ENCODE peak calls at places on chromosome 13, in ten cellular contexts. X, O, A, G, N, B, T, Q, P and R are unnamed samples.

GRCh38 chr13:23824355-23824754 is 64.8 kb downstream of the MIPEP start:
- DNase-seq in X (no peak), O (no peak), A (no peak), G (no peak), N (no peak), B (no peak), T (no peak), Q (no peak), P (no peak), R (peak)

GRCh38 chr13:19769854-19770253 is 12.9 kb downstream of the PSPC1 start:
- DNase-seq in X (no peak), O (no peak), A (no peak), G (no peak), N (no peak), B (no peak), T (no peak), Q (no peak), P (no peak), R (no peak)

GRCh38 chr13:45872574-45872973 is 21.0 kb upstream of the SIAH3 start:
- DNase-seq in X (no peak), O (no peak), A (no peak), G (no peak), N (no peak), B (no peak), T (no peak), Q (no peak), P (no peak), R (no peak)

GRCh38 chr13:67230774-67231480 is 791 bp upstream of the PCDH9 start:
- DNase-seq in X (no peak), O (peak), A (peak), G (no peak), N (no peak), B (peak), T (peak), Q (peak), P (peak), R (peak)

GRCh38 chr13:41311607-41312500 is 787 bp downstream of the NAA16 start:
- DNase-seq in X (peak), O (peak), A (peak), G (peak), N (peak), B (peak), T (peak), Q (peak), P (peak), R (peak)

GRCh38 chr13:20435616-20436368 is 89.9 kb downstream of the CRYL1 start:
- DNase-seq in X (no peak), O (no peak), A (no peak), G (no peak), N (no peak), B (no peak), T (no peak), Q (no peak), P (no peak), R (no peak)

GRCh38 chr13:88717946-88718345 is 1046.8 kb downstream of the SLITRK5 start:
- DNase-seq in X (no peak), O (no peak), A (no peak), G (no peak), N (no peak), B (no peak), T (no peak), Q (no peak), P (no peak), R (no peak)

GRCh38 chr13:89977203-89977602 is 1370.3 kb upstream of the MIR17HG start:
- DNase-seq in X (no peak), O (no peak), A (no peak), G (no peak), N (no peak), B (no peak), T (no peak), Q (no peak), P (no peak), R (no peak)

GRCh38 chr13:46721054-46721453 is 75.9 kb downstream of the ESD start:
- DNase-seq in X (no peak), O (peak), A (peak), G (no peak), N (peak), B (peak), T (peak), Q (no peak), P (peak), R (peak)

GRCh38 chr13:46286972-46287371 is 75.2 kb downstream of the LRRC63 start:
- DNase-seq in X (no peak), O (no peak), A (no peak), G (no peak), N (no peak), B (no peak), T (no peak), Q (no peak), P (no peak), R (no peak)

GRCh38 chr13:99015606-99016520 is 38.0 kb upstream of the DOCK9 start:
- DNase-seq in X (no peak), O (no peak), A (no peak), G (no peak), N (no peak), B (no peak), T (no peak), Q (no peak), P (no peak), R (no peak)